ENCODE peak calls at places on chromosome 14, in nine cellular contexts. Q, B, N, G, O, T, J, R and Z are unnamed samples.

GRCh38 chr14:101564819-101565698 is 3.8 kb downstream of the DIO3 start:
- DNase-seq in Q (no peak), B (no peak), N (no peak), G (no peak), O (peak), T (peak), J (no peak), R (no peak), Z (no peak)

GRCh38 chr14:43359317-43359716 is 1147.8 kb downstream of the FSCB start:
- DNase-seq in Q (no peak), B (peak), N (no peak), G (no peak), O (no peak), T (no peak), J (no peak), R (no peak), Z (no peak)

GRCh38 chr14:100703574-100704220 is 23.0 kb upstream of the DLK1 start:
- DNase-seq in Q (no peak), B (no peak), N (no peak), G (no peak), O (peak), T (no peak), J (no peak), R (no peak), Z (no peak)

GRCh38 chr14:59422069-59422881 is 42.9 kb downstream of the GPR135 start:
- DNase-seq in Q (no peak), B (no peak), N (no peak), G (no peak), O (no peak), T (no peak), J (no peak), R (no peak), Z (no peak)

GRCh38 chr14:70754989-70755388 is 54.3 kb downstream of the MAP3K9 start:
- DNase-seq in Q (no peak), B (no peak), N (no peak), G (no peak), O (peak), T (peak), J (no peak), R (no peak), Z (no peak)

GRCh38 chr14:31388687-31389413 is 31.5 kb downstream of the HEATR5A start:
- DNase-seq in Q (no peak), B (no peak), N (peak), G (no peak), O (no peak), T (no peak), J (peak), R (no peak), Z (no peak)

GRCh38 chr14:30528778-30529642 is 29.9 kb upstream of the G2E3 start:
- DNase-seq in Q (no peak), B (no peak), N (no peak), G (no peak), O (peak), T (no peak), J (no peak), R (no peak), Z (no peak)

GRCh38 chr14:103141117-103141796 is 18.0 kb downstream of the TNFAIP2 start:
- DNase-seq in Q (peak), B (no peak), N (peak), G (peak), O (peak), T (peak), J (peak), R (peak), Z (peak)

GRCh38 chr14:105876829-105877228 is 350.4 kb downstream of the TMEM121 start:
- DNase-seq in Q (no peak), B (peak), N (no peak), G (no peak), O (no peak), T (peak), J (no peak), R (no peak), Z (no peak)

GRCh38 chr14:104356738-104357688 is 218.6 kb downstream of the KIF26A start:
- DNase-seq in Q (no peak), B (no peak), N (no peak), G (no peak), O (no peak), T (no peak), J (no peak), R (no peak), Z (no peak)

GRCh38 chr14:55277972-55278740 is 6.9 kb downstream of the FBXO34 start:
- DNase-seq in Q (peak), B (no peak), N (peak), G (no peak), O (no peak), T (no peak), J (peak), R (no peak), Z (no peak)